ENCODE peak calls at places on chromosomes 7 and 10, in eight cellular contexts. One of them, this sample, is unnamed.

GRCh38 chr10:132939378-132939955 is 2.9 kb downstream of the CFAP46 start:
- DNase-seq in transverse colon: no peak
- DNase-seq in spleen: peak
- DNase-seq in lower leg skin: no peak
- DNase-seq in globus pallidus: no peak
- DNase-seq in SHP77: no peak
- DNase-seq in GM04504: no peak
- DNase-seq in nephron progenitor cell: no peak
- DNase-seq in this sample: no peak

GRCh38 chr10:24706479-24707118 is 17.1 kb downstream of the ARHGAP21 start:
- DNase-seq in spleen: no peak
- DNase-seq in nephron progenitor cell: no peak
- DNase-seq in GM04504: peak
- DNase-seq in SHP77: peak
- DNase-seq in lower leg skin: no peak
- DNase-seq in globus pallidus: peak
- DNase-seq in transverse colon: peak
- DNase-seq in this sample: no peak

GRCh38 chr10:98115388-98115787 is 19.1 kb upstream of the R3HCC1L start:
- DNase-seq in lower leg skin: no peak
- DNase-seq in transverse colon: no peak
- DNase-seq in nephron progenitor cell: no peak
- DNase-seq in SHP77: no peak
- DNase-seq in GM04504: no peak
- DNase-seq in spleen: no peak
- DNase-seq in globus pallidus: no peak
- DNase-seq in this sample: no peak

GRCh38 chr10:122122493-122122892 is 133.5 kb downstream of the TACC2 start:
- DNase-seq in GM04504: no peak
- DNase-seq in SHP77: no peak
- DNase-seq in transverse colon: no peak
- DNase-seq in lower leg skin: no peak
- DNase-seq in globus pallidus: no peak
- DNase-seq in spleen: no peak
- DNase-seq in nephron progenitor cell: no peak
- DNase-seq in this sample: no peak

GRCh38 chr10:86758231-86759072 is 2.0 kb downstream of the BMPR1A start:
- DNase-seq in globus pallidus: no peak
- DNase-seq in lower leg skin: no peak
- DNase-seq in nephron progenitor cell: no peak
- DNase-seq in SHP77: no peak
- DNase-seq in transverse colon: no peak
- DNase-seq in GM04504: no peak
- DNase-seq in spleen: no peak
- DNase-seq in this sample: no peak

GRCh38 chr7:94303736-94304135 is 91.0 kb upstream of the COL1A2 start:
- DNase-seq in globus pallidus: no peak
- DNase-seq in transverse colon: peak
- DNase-seq in spleen: no peak
- DNase-seq in GM04504: no peak
- DNase-seq in lower leg skin: no peak
- DNase-seq in nephron progenitor cell: no peak
- DNase-seq in SHP77: no peak
- DNase-seq in this sample: no peak

GRCh38 chr7:124701955-124702354 is 63.6 kb downstream of the GPR37 start:
- DNase-seq in SHP77: peak
- DNase-seq in spleen: no peak
- DNase-seq in nephron progenitor cell: no peak
- DNase-seq in transverse colon: no peak
- DNase-seq in globus pallidus: peak
- DNase-seq in GM04504: peak
- DNase-seq in lower leg skin: no peak
- DNase-seq in this sample: no peak

GRCh38 chr7:116315293-116315692 is 105.0 kb downstream of the TES start:
- DNase-seq in SHP77: no peak
- DNase-seq in nephron progenitor cell: no peak
- DNase-seq in transverse colon: no peak
- DNase-seq in globus pallidus: no peak
- DNase-seq in lower leg skin: no peak
- DNase-seq in spleen: no peak
- DNase-seq in GM04504: peak
- DNase-seq in this sample: no peak

GRCh38 chr7:49986191-49986590 is 106.9 kb downstream of the ZPBP start:
- DNase-seq in SHP77: no peak
- DNase-seq in GM04504: no peak
- DNase-seq in nephron progenitor cell: no peak
- DNase-seq in spleen: no peak
- DNase-seq in transverse colon: no peak
- DNase-seq in globus pallidus: no peak
- DNase-seq in lower leg skin: no peak
- DNase-seq in this sample: no peak

GRCh38 chr10:3323865-3324498 is 151.4 kb upstream of the PITRM1 start:
- DNase-seq in spleen: no peak
- DNase-seq in lower leg skin: no peak
- DNase-seq in transverse colon: no peak
- DNase-seq in GM04504: peak
- DNase-seq in globus pallidus: no peak
- DNase-seq in nephron progenitor cell: no peak
- DNase-seq in SHP77: no peak
- DNase-seq in this sample: no peak

GRCh38 chr10:23512355-23513058 is 73.6 kb downstream of the OTUD1 start:
- DNase-seq in lower leg skin: no peak
- DNase-seq in spleen: no peak
- DNase-seq in SHP77: no peak
- DNase-seq in globus pallidus: no peak
- DNase-seq in nephron progenitor cell: no peak
- DNase-seq in transverse colon: no peak
- DNase-seq in GM04504: peak
- DNase-seq in this sample: no peak

GRCh38 chr7:40493609-40494041 is 358.8 kb downstream of the SUGCT start:
- DNase-seq in GM04504: peak
- DNase-seq in transverse colon: no peak
- DNase-seq in nephron progenitor cell: no peak
- DNase-seq in spleen: no peak
- DNase-seq in SHP77: no peak
- DNase-seq in globus pallidus: no peak
- DNase-seq in lower leg skin: no peak
- DNase-seq in this sample: no peak

GRCh38 chr7:45658716-45659495 is 84.7 kb downstream of the ADCY1 start:
- DNase-seq in lower leg skin: peak
- DNase-seq in SHP77: no peak
- DNase-seq in nephron progenitor cell: no peak
- DNase-seq in globus pallidus: no peak
- DNase-seq in spleen: no peak
- DNase-seq in transverse colon: no peak
- DNase-seq in GM04504: no peak
- DNase-seq in this sample: peak

GRCh38 chr7:24152356-24152755 is 131.6 kb upstream of the NPY start:
- DNase-seq in transverse colon: peak
- DNase-seq in lower leg skin: no peak
- DNase-seq in SHP77: no peak
- DNase-seq in spleen: no peak
- DNase-seq in GM04504: no peak
- DNase-seq in globus pallidus: no peak
- DNase-seq in nephron progenitor cell: no peak
- DNase-seq in this sample: no peak

GRCh38 chr10:77801474-77802238 is 124.9 kb downstream of the DLG5 start:
- DNase-seq in lower leg skin: no peak
- DNase-seq in globus pallidus: no peak
- DNase-seq in transverse colon: no peak
- DNase-seq in GM04504: peak
- DNase-seq in nephron progenitor cell: no peak
- DNase-seq in SHP77: no peak
- DNase-seq in spleen: peak
- DNase-seq in this sample: no peak

GRCh38 chr7:2520808-2521146 is 1.2 kb downstream of the LFNG start:
- DNase-seq in spleen: no peak
- DNase-seq in lower leg skin: no peak
- DNase-seq in transverse colon: peak
- DNase-seq in GM04504: no peak
- DNase-seq in globus pallidus: no peak
- DNase-seq in SHP77: no peak
- DNase-seq in nephron progenitor cell: no peak
- DNase-seq in this sample: no peak

GRCh38 chr7:157044151-157044687 is 33.8 kb upstream of the MNX1 start:
- DNase-seq in transverse colon: no peak
- DNase-seq in lower leg skin: no peak
- DNase-seq in spleen: no peak
- DNase-seq in nephron progenitor cell: no peak
- DNase-seq in GM04504: peak
- DNase-seq in globus pallidus: no peak
- DNase-seq in SHP77: no peak
- DNase-seq in this sample: no peak

GRCh38 chr7:157687845-157688244 is 351.0 kb downstream of the DNAJB6 start:
- DNase-seq in nephron progenitor cell: no peak
- DNase-seq in GM04504: no peak
- DNase-seq in SHP77: no peak
- DNase-seq in spleen: no peak
- DNase-seq in transverse colon: no peak
- DNase-seq in lower leg skin: no peak
- DNase-seq in globus pallidus: no peak
- DNase-seq in this sample: no peak

GRCh38 chr7:84106291-84106690 is 88.3 kb downstream of the SEMA3A start:
- DNase-seq in transverse colon: no peak
- DNase-seq in lower leg skin: no peak
- DNase-seq in nephron progenitor cell: no peak
- DNase-seq in spleen: no peak
- DNase-seq in GM04504: no peak
- DNase-seq in globus pallidus: no peak
- DNase-seq in SHP77: no peak
- DNase-seq in this sample: no peak

GRCh38 chr10:101052285-101052684 is 9.5 kb upstream of the KAZALD1 start:
- DNase-seq in SHP77: no peak
- DNase-seq in globus pallidus: no peak
- DNase-seq in transverse colon: no peak
- DNase-seq in spleen: peak
- DNase-seq in GM04504: no peak
- DNase-seq in nephron progenitor cell: no peak
- DNase-seq in lower leg skin: no peak
- DNase-seq in this sample: no peak

GRCh38 chr7:55130554-55131198 is 111.9 kb downstream of the EGFR start:
- DNase-seq in GM04504: peak
- DNase-seq in spleen: no peak
- DNase-seq in lower leg skin: no peak
- DNase-seq in SHP77: peak
- DNase-seq in transverse colon: peak
- DNase-seq in globus pallidus: no peak
- DNase-seq in nephron progenitor cell: peak
- DNase-seq in this sample: no peak

GRCh38 chr10:22435650-22436049 is 90.4 kb downstream of the SPAG6 start:
- DNase-seq in globus pallidus: no peak
- DNase-seq in nephron progenitor cell: no peak
- DNase-seq in transverse colon: peak
- DNase-seq in SHP77: no peak
- DNase-seq in GM04504: no peak
- DNase-seq in lower leg skin: no peak
- DNase-seq in spleen: peak
- DNase-seq in this sample: no peak

GRCh38 chr7:42678315-42678714 is 233.6 kb downstream of the C7orf25 start:
- DNase-seq in globus pallidus: no peak
- DNase-seq in lower leg skin: no peak
- DNase-seq in SHP77: no peak
- DNase-seq in spleen: no peak
- DNase-seq in nephron progenitor cell: no peak
- DNase-seq in transverse colon: no peak
- DNase-seq in GM04504: no peak
- DNase-seq in this sample: no peak

GRCh38 chr7:82528577-82529305 is 85.2 kb upstream of the CACNA2D1 start:
- DNase-seq in SHP77: no peak
- DNase-seq in lower leg skin: no peak
- DNase-seq in spleen: no peak
- DNase-seq in GM04504: no peak
- DNase-seq in transverse colon: no peak
- DNase-seq in nephron progenitor cell: no peak
- DNase-seq in globus pallidus: no peak
- DNase-seq in this sample: no peak

This sample was measured in stomach.